ENCODE peak calls at places on chromosomes 7 and 10, in ten cellular contexts. U, K, I, T, X, O, A, F, C and D are unnamed samples.

GRCh38 chr7:94295805-94296204 is 98.9 kb upstream of the COL1A2 start:
- DNase-seq in X (no peak), F (peak; percentile 85), O (peak; percentile 82), U (no peak), I (no peak), T (peak; percentile 79), C (no peak), K (no peak), A (no peak), D (no peak)

GRCh38 chr10:44864042-44864436 is 47.1 kb upstream of the TMEM72 start:
- DNase-seq in O (peak; percentile 26), C (no peak), U (no peak), A (peak; percentile 31), K (peak; percentile 90), I (peak; percentile 41), T (no peak), X (peak; percentile 32), F (no peak), D (no peak)

GRCh38 chr10:108899686-108900085 is 1023.6 kb downstream of the XPNPEP1 start:
- DNase-seq in F (no peak), C (no peak), U (no peak), K (no peak), T (no peak), O (no peak), X (no peak), I (no peak), A (no peak), D (no peak)

GRCh38 chr10:60615551-60615950 is 162.7 kb upstream of the CDK1 start:
- DNase-seq in O (no peak), U (no peak), I (no peak), X (no peak), T (no peak), A (no peak), K (no peak), C (no peak), F (no peak), D (no peak)

GRCh38 chr10:97278491-97278989 is 13.9 kb downstream of the ARHGAP19 start:
- DNase-seq in I (no peak), A (no peak), O (peak; percentile 73), U (no peak), C (no peak), F (peak; percentile 93), X (no peak), K (no peak), T (peak; percentile 82), D (no peak)

GRCh38 chr10:113183543-113183942 is 233.5 kb downstream of the TCF7L2 start:
- DNase-seq in I (no peak), K (no peak), O (no peak), C (no peak), X (no peak), T (no peak), U (no peak), A (no peak), F (no peak), D (no peak)

GRCh38 chr10:133163889-133164815 is 4.1 kb downstream of the KNDC1 start:
- DNase-seq in T (no peak), K (no peak), A (no peak), C (no peak), F (no peak), U (peak; percentile 44), O (no peak), I (no peak), X (peak; percentile 5), D (no peak)

GRCh38 chr7:1345796-1346532 is 113.3 kb downstream of the UNCX start:
- DNase-seq in A (no peak), I (no peak), T (no peak), O (no peak), F (no peak), K (peak; percentile 38), C (no peak), X (no peak), U (no peak), D (no peak)

GRCh38 chr10:62165803-62166202 is 102.8 kb downstream of the RTKN2 start:
- DNase-seq in F (no peak), U (no peak), K (no peak), I (no peak), A (no peak), T (no peak), O (no peak), C (no peak), X (no peak), D (no peak)

GRCh38 chr7:148334959-148335577 is 255.5 kb upstream of the C7orf33 start:
- DNase-seq in U (no peak), C (no peak), O (peak; percentile 55), I (no peak), A (peak; percentile 86), K (no peak), F (no peak), T (peak; percentile 3), X (no peak), D (no peak)

GRCh38 chr7:150339369-150339768 is 2.1 kb downstream of the RARRES2 start:
- DNase-seq in I (no peak), O (no peak), C (no peak), K (no peak), T (no peak), U (no peak), X (no peak), F (no peak), A (no peak), D (no peak)

GRCh38 chr7:150341263-150342118 is at the start of gene RARRES2:
- DNase-seq in C (no peak), O (peak; percentile 39), F (no peak), I (peak; percentile 58), X (peak; percentile 53), A (no peak), T (no peak), U (no peak), K (peak; percentile 83), D (no peak)

GRCh38 chr7:150340024-150340749 is 1.2 kb downstream of the RARRES2 start:
- DNase-seq in A (no peak), T (peak; percentile 72), O (peak; percentile 50), U (no peak), K (peak; percentile 82), I (peak; percentile 63), X (peak; percentile 65), C (no peak), F (peak; percentile 42), D (no peak)

GRCh38 chr7:150342119-150342405 is 633 bp upstream of the RARRES2 start:
- DNase-seq in K (no peak), U (no peak), I (no peak), O (no peak), T (no peak), A (no peak), X (no peak), C (no peak), F (no peak), D (no peak)

DNA sequence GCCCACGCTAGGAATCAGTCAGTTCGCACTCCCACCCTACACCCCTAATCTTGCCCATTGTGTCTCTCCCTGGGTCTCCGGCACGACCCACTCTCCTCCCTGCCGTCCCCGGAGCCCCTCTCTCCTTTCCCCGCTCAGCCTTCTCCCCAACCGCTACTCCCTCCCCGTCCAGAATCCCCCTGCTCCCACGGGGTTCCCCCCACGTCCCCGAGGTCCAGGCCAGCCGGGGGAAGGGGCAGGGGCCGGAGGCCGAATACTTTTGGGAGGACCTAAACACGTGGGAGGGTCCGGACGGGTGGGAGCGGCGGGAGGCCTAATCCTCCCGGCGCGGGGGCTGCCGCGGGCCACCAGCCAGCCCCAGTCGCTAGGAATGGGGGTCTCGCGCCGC is 560 bp downstream of the RARRES2 start:
- DNase-seq in O (no peak), K (peak; percentile 71), I (no peak), C (no peak), A (no peak), X (no peak), F (no peak), U (no peak), T (no peak), D (no peak)
- H3K4me3 ChIP-seq in O (no peak overlapping the region), K (peak overlapping the region; percentile 74), I (peak overlapping the region; percentile 43), C (no peak overlapping the region), A (peak overlapping the region; percentile 70), X (peak overlapping the region; percentile 43), F (peak overlapping the region; percentile 14), U (no peak overlapping the region), T (no peak overlapping the region), D (peak overlapping the region; percentile 51)

GRCh38 chr10:8794860-8795259 is 740.4 kb downstream of the GATA3 start:
- DNase-seq in O (no peak), A (no peak), C (no peak), F (no peak), K (no peak), X (no peak), T (no peak), U (no peak), I (no peak), D (no peak)
- H3K27ac ChIP-seq in O (no peak overlapping the region), A (no peak overlapping the region), C (no peak overlapping the region), F (no peak overlapping the region), K (no peak overlapping the region), X (no peak overlapping the region), T (no peak overlapping the region), U (no peak overlapping the region), I (no peak overlapping the region), D (no peak overlapping the region)

DNA sequence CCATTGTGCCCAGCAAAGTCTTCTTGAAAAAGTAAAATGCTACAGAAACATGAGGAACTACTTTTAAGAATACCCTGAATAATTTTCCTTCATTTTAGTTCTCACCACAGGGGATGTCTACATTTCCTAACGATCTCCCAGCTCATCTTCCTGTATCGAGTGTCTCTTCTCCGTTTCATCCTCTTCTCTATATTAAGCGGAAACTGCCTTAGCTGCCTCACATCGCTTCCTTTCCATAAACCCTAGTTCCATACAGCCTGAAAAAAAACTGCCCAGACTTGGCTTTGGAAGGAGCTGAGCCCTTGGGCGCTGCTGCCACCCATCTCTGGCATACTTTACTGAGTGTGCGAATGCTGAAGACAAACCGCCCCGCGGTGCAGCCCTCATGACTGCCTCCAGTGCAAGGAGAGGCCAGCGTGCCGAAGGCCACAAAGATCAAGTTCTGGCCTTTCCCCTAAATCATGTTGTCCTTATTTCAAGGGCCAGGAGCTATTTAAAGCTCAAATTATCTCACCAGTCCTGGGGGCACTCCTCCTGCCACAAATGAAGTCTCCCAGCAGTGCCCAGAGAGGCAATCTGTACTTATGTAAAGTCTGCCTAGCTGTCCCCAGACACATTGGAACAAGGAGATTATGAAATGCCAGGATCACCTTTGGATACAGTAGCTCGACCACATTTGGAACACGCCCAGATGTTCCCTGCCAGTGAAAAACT is 25.2 kb downstream of the YWHAG start:
- DNase-seq in O (peak; percentile 61), A (no peak), C (no peak), U (no peak), F (no peak), T (no peak), K (no peak), X (peak; percentile 33), I (no peak), D (no peak)
- H3K4me1 ChIP-seq in O (peaks cover 11% of the 10 kb centered on the region), A (no peaks in the 10 kb centered on the region), C (peaks cover 7% of the 10 kb centered on the region), U (peaks cover 7% of the 10 kb centered on the region), F (peaks cover 17% of the 10 kb centered on the region), T (peaks cover 8% of the 10 kb centered on the region), K (peaks cover 16% of the 10 kb centered on the region), X (peaks cover 10% of the 10 kb centered on the region), I (peaks cover 7% of the 10 kb centered on the region), D (no peaks in the 10 kb centered on the region)

DNA sequence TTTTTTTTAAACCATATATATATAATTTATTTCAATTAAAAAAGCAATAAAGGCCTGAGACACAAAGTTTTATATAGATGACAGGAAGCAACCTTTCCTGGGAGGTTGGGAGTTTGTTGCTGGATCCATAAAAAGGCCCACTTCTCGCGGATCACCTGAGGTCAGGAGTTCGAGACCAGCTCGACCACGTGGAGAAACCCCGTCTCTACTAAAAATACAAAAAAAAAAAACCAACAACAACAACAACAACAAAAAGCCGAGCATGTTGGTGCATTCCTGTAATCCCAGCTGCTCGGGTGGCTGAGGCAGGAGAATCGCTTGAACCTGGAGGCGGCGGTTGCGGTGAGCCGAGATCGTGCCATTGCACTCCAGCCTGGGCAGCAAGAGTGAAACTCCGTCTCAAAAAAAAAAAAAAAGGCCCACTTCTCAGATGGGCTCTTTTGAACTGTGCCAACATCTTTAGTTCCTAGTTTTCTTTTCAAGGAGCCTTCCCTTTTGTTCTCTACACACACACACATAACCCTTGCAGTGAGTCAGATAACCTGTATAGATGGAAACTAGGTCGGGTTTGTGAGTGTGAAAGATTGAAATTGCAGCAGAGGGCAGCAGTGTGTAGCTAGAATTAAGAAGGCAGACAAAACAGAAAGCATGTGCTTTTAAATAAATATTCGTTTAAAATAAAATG is 1.2 kb upstream of the SMNDC1 start:
- DNase-seq in U (peak; percentile 68), A (peak; percentile 50), C (peak; percentile 33), I (peak; percentile 62), K (no peak), X (peak; percentile 43), F (peak; percentile 95), O (peak; percentile 91), T (peak; percentile 85), D (peak; percentile 27)
- H3K4me3 ChIP-seq in U (no peak overlapping the region), A (no peak overlapping the region), C (no peak overlapping the region), I (no peak overlapping the region), K (no peak overlapping the region), X (no peak overlapping the region), F (no peak overlapping the region), O (no peak overlapping the region), T (no peak overlapping the region), D (no peak overlapping the region)